ENCODE peak calls at places on chromosomes 12 and 14, in ten cellular contexts. One of them, this sample, is unnamed.

GRCh38 chr14:64235652-64236640 is 58.2 kb downstream of the ESR2 start:
- DNase-seq in ACHN: peak
- DNase-seq in colonic mucosa: no peak
- DNase-seq in AG08395: no peak
- DNase-seq in islet precursor cell: no peak
- DNase-seq in lower lobe of right lung: no peak
- DNase-seq in ureter: peak
- DNase-seq in cortex of kidney: no peak
- DNase-seq in mucosa of descending colon: no peak
- DNase-seq in stimulated activated CD4-positive, alpha-beta T cell treated with anti-CD3 and anti-CD28 coated beads, Interleukin-1b, Interleukin-23, amount 100 ng/mL, for 24 hours: no peak
- DNase-seq in this sample: no peak

GRCh38 chr14:94021001-94021400 is 5.1 kb upstream of the OTUB2 start:
- DNase-seq in lower lobe of right lung: no peak
- DNase-seq in ureter: no peak
- DNase-seq in stimulated activated CD4-positive, alpha-beta T cell treated with anti-CD3 and anti-CD28 coated beads, Interleukin-1b, Interleukin-23, amount 100 ng/mL, for 24 hours: no peak
- DNase-seq in cortex of kidney: no peak
- DNase-seq in islet precursor cell: no peak
- DNase-seq in AG08395: peak
- DNase-seq in mucosa of descending colon: no peak
- DNase-seq in ACHN: peak
- DNase-seq in colonic mucosa: no peak
- DNase-seq in this sample: no peak

GRCh38 chr14:49875640-49876198 is 17.2 kb upstream of the ARF6 start:
- DNase-seq in AG08395: no peak
- DNase-seq in cortex of kidney: no peak
- DNase-seq in ureter: no peak
- DNase-seq in mucosa of descending colon: no peak
- DNase-seq in ACHN: no peak
- DNase-seq in lower lobe of right lung: no peak
- DNase-seq in stimulated activated CD4-positive, alpha-beta T cell treated with anti-CD3 and anti-CD28 coated beads, Interleukin-1b, Interleukin-23, amount 100 ng/mL, for 24 hours: no peak
- DNase-seq in islet precursor cell: no peak
- DNase-seq in colonic mucosa: no peak
- DNase-seq in this sample: no peak

GRCh38 chr12:82299617-82300016 is 58.6 kb downstream of the CCDC59 start:
- DNase-seq in colonic mucosa: no peak
- DNase-seq in AG08395: no peak
- DNase-seq in islet precursor cell: peak
- DNase-seq in lower lobe of right lung: no peak
- DNase-seq in ureter: no peak
- DNase-seq in stimulated activated CD4-positive, alpha-beta T cell treated with anti-CD3 and anti-CD28 coated beads, Interleukin-1b, Interleukin-23, amount 100 ng/mL, for 24 hours: no peak
- DNase-seq in cortex of kidney: no peak
- DNase-seq in mucosa of descending colon: no peak
- DNase-seq in ACHN: no peak
- DNase-seq in this sample: peak

GRCh38 chr14:103418508-103418818 is 33.2 kb downstream of the MARK3 start:
- DNase-seq in AG08395: peak
- DNase-seq in cortex of kidney: no peak
- DNase-seq in islet precursor cell: peak
- DNase-seq in stimulated activated CD4-positive, alpha-beta T cell treated with anti-CD3 and anti-CD28 coated beads, Interleukin-1b, Interleukin-23, amount 100 ng/mL, for 24 hours: no peak
- DNase-seq in ACHN: no peak
- DNase-seq in ureter: no peak
- DNase-seq in lower lobe of right lung: no peak
- DNase-seq in mucosa of descending colon: no peak
- DNase-seq in colonic mucosa: no peak
- DNase-seq in this sample: peak

GRCh38 chr14:66403183-66403582 is 83.0 kb upstream of the CCDC196 start:
- DNase-seq in lower lobe of right lung: no peak
- DNase-seq in mucosa of descending colon: no peak
- DNase-seq in stimulated activated CD4-positive, alpha-beta T cell treated with anti-CD3 and anti-CD28 coated beads, Interleukin-1b, Interleukin-23, amount 100 ng/mL, for 24 hours: no peak
- DNase-seq in islet precursor cell: no peak
- DNase-seq in colonic mucosa: no peak
- DNase-seq in ACHN: peak
- DNase-seq in cortex of kidney: no peak
- DNase-seq in ureter: no peak
- DNase-seq in AG08395: peak
- DNase-seq in this sample: peak

GRCh38 chr12:52313461-52313860 is 7.7 kb downstream of the KRT83 start:
- DNase-seq in stimulated activated CD4-positive, alpha-beta T cell treated with anti-CD3 and anti-CD28 coated beads, Interleukin-1b, Interleukin-23, amount 100 ng/mL, for 24 hours: no peak
- DNase-seq in colonic mucosa: no peak
- DNase-seq in mucosa of descending colon: no peak
- DNase-seq in islet precursor cell: peak
- DNase-seq in AG08395: no peak
- DNase-seq in ureter: peak
- DNase-seq in cortex of kidney: no peak
- DNase-seq in lower lobe of right lung: no peak
- DNase-seq in ACHN: no peak
- DNase-seq in this sample: no peak

GRCh38 chr14:64737391-64738305 is 33.4 kb downstream of the PLEKHG3 start:
- DNase-seq in cortex of kidney: no peak
- DNase-seq in mucosa of descending colon: no peak
- DNase-seq in AG08395: no peak
- DNase-seq in lower lobe of right lung: peak
- DNase-seq in colonic mucosa: no peak
- DNase-seq in ureter: no peak
- DNase-seq in ACHN: no peak
- DNase-seq in stimulated activated CD4-positive, alpha-beta T cell treated with anti-CD3 and anti-CD28 coated beads, Interleukin-1b, Interleukin-23, amount 100 ng/mL, for 24 hours: no peak
- DNase-seq in islet precursor cell: no peak
- DNase-seq in this sample: no peak

GRCh38 chr14:22651586-22651985 is 7.4 kb upstream of the OR6J1 start:
- DNase-seq in lower lobe of right lung: no peak
- DNase-seq in stimulated activated CD4-positive, alpha-beta T cell treated with anti-CD3 and anti-CD28 coated beads, Interleukin-1b, Interleukin-23, amount 100 ng/mL, for 24 hours: no peak
- DNase-seq in colonic mucosa: no peak
- DNase-seq in ureter: peak
- DNase-seq in AG08395: no peak
- DNase-seq in ACHN: no peak
- DNase-seq in cortex of kidney: no peak
- DNase-seq in mucosa of descending colon: no peak
- DNase-seq in islet precursor cell: no peak
- DNase-seq in this sample: no peak

GRCh38 chr12:80356092-80356491 is 87.9 kb upstream of the PTPRQ start:
- DNase-seq in AG08395: no peak
- DNase-seq in ACHN: no peak
- DNase-seq in stimulated activated CD4-positive, alpha-beta T cell treated with anti-CD3 and anti-CD28 coated beads, Interleukin-1b, Interleukin-23, amount 100 ng/mL, for 24 hours: no peak
- DNase-seq in cortex of kidney: no peak
- DNase-seq in ureter: no peak
- DNase-seq in mucosa of descending colon: no peak
- DNase-seq in colonic mucosa: no peak
- DNase-seq in lower lobe of right lung: no peak
- DNase-seq in islet precursor cell: no peak
- DNase-seq in this sample: no peak

GRCh38 chr12:56896082-56896481 is 38.1 kb downstream of the SDR9C7 start:
- DNase-seq in lower lobe of right lung: no peak
- DNase-seq in AG08395: no peak
- DNase-seq in ureter: no peak
- DNase-seq in cortex of kidney: no peak
- DNase-seq in colonic mucosa: no peak
- DNase-seq in ACHN: no peak
- DNase-seq in islet precursor cell: no peak
- DNase-seq in mucosa of descending colon: no peak
- DNase-seq in stimulated activated CD4-positive, alpha-beta T cell treated with anti-CD3 and anti-CD28 coated beads, Interleukin-1b, Interleukin-23, amount 100 ng/mL, for 24 hours: no peak
- DNase-seq in this sample: no peak

GRCh38 chr14:102424520-102424919 is 61.8 kb downstream of the TECPR2 start:
- DNase-seq in mucosa of descending colon: no peak
- DNase-seq in ureter: no peak
- DNase-seq in colonic mucosa: no peak
- DNase-seq in islet precursor cell: no peak
- DNase-seq in lower lobe of right lung: no peak
- DNase-seq in AG08395: no peak
- DNase-seq in stimulated activated CD4-positive, alpha-beta T cell treated with anti-CD3 and anti-CD28 coated beads, Interleukin-1b, Interleukin-23, amount 100 ng/mL, for 24 hours: no peak
- DNase-seq in ACHN: no peak
- DNase-seq in cortex of kidney: no peak
- DNase-seq in this sample: no peak

This sample was measured in mesendoderm.